ENCODE peak calls at places on chromosome 2, in five cellular contexts. Y is SJCRH30, H is mesenchymal stem cell, U is fibroblast of lung, Q is esophagus squamous epithelium. V is an unnamed sample.
A peak's percentile ranks its signal among the peaks of the same experiment; 100 is the strongest.

GRCh38 chr2:57075226-57075625 is 891.4 kb downstream of the CCDC85A start:
- DNase-seq in Y (no peak), H (no peak), U (peak; percentile 6), Q (no peak), V (no peak)

GRCh38 chr2:143710879-143711278 is 581.7 kb downstream of the ARHGAP15 start:
- DNase-seq in Y (no peak), H (no peak), U (no peak), Q (no peak), V (no peak)

GRCh38 chr2:55961318-55961911 is 37.8 kb upstream of the EFEMP1 start:
- DNase-seq in Y (peak; percentile 13), H (peak; percentile 63), U (peak; percentile 82), Q (no peak), V (no peak)

GRCh38 chr2:202604699-202605098 is 30.1 kb upstream of the FAM117B start:
- DNase-seq in Y (no peak), H (no peak), U (no peak), Q (no peak), V (no peak)

GRCh38 chr2:120182019-120182560 is 41.1 kb downstream of the TMEM185B start:
- DNase-seq in Y (no peak), H (no peak), U (no peak), Q (no peak), V (no peak)

GRCh38 chr2:25165992-25166618 is 2.3 kb downstream of the POMC start:
- DNase-seq in Y (peak; percentile 55), H (no peak), U (no peak), Q (peak; percentile 5), V (no peak)

GRCh38 chr2:179297922-179298321 is 33.3 kb upstream of the SESTD1 start:
- DNase-seq in Y (no peak), H (no peak), U (no peak), Q (no peak), V (no peak)

GRCh38 chr2:100924520-100925451 is 77.3 kb upstream of the RPL31 start:
- DNase-seq in Y (no peak), H (peak; percentile 82), U (peak; percentile 71), Q (no peak), V (peak; percentile 4)

GRCh38 chr2:67574230-67574629 is 177.1 kb downstream of the ETAA1 start:
- DNase-seq in Y (no peak), H (peak; percentile 92), U (peak; percentile 63), Q (no peak), V (no peak)

GRCh38 chr2:45821558-45822271 is 170.2 kb downstream of the PRKCE start:
- DNase-seq in Y (peak; percentile 73), H (peak; percentile 15), U (peak; percentile 73), Q (no peak), V (no peak)

GRCh38 chr2:11955883-11956282 is 209.5 kb downstream of the LPIN1 start:
- DNase-seq in Y (no peak), H (no peak), U (peak; percentile 59), Q (no peak), V (no peak)

GRCh38 chr2:6444529-6444928 is 421.2 kb downstream of the CMPK2 start:
- DNase-seq in Y (no peak), H (no peak), U (no peak), Q (no peak), V (no peak)

GRCh38 chr2:237734905-237735623 is 63.5 kb upstream of the RBM44 start:
- DNase-seq in Y (no peak), H (no peak), U (no peak), Q (no peak), V (no peak)
- H3K4me1 ChIP-seq in Y (peaks cover 5% of the 10 kb centered on the region), H (peaks cover 20% of the 10 kb centered on the region), U (peaks cover 17% of the 10 kb centered on the region), Q (peaks cover 99% of the 10 kb centered on the region), V (peaks cover 35% of the 10 kb centered on the region)

GRCh38 chr2:217732995-217733394 is 269.8 kb downstream of the TNS1 start:
- DNase-seq in Y (no peak), H (peak; percentile 38), U (no peak), Q (no peak), V (no peak)
- H3K4me1 ChIP-seq in Y (no peaks in the 10 kb centered on the region), H (peaks cover 5% of the 10 kb centered on the region), U (peaks cover 13% of the 10 kb centered on the region), Q (peaks cover 59% of the 10 kb centered on the region), V (no peaks in the 10 kb centered on the region)

DNA sequence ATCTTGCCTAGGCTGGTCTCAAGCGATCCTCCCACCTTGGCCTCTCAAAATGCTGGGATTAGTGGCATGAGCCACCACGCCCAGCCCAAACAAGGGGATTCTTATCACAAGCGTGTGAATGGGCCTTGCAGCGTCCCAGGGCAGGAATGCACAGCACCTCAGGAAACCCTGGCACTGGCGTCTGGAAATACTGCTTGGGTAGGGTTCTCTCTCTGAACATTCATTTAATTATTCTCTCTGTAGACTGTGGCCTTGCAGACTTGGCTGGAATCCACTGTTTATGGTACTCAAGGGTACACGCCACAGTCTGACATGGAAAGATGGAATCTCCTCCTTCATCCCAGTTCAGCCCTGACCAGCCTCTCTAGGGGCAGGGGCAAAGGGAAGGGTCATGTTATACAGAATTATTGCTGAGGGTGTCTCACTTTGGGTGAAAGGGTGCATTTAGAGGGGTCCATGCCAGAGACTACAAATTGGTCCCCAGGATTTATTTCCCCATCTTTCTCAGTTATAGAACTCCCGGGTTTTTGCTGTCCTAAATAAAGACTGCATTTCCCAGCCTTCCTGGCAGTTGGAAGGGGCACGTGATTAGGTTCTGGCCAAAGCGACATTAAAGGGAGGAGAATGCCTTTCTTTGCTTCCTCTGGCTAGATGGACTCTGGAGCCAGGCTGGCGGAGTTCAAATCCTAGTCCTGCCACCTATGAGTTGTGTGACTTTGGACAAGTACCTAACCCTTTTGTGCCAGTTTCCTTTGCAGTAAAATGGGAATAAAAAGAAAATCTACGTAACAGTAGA is 147.2 kb upstream of the HAAO start:
- DNase-seq in Y (no peak), H (no peak), U (no peak), Q (no peak), V (no peak)
- H3K4me1 ChIP-seq in Y (peaks cover 24% of the 10 kb centered on the region), H (peaks cover 10% of the 10 kb centered on the region), U (no peaks in the 10 kb centered on the region), Q (peaks cover 53% of the 10 kb centered on the region), V (no peaks in the 10 kb centered on the region)

GRCh38 chr2:9644603-9645002 is 13.8 kb upstream of the YWHAQ start:
- DNase-seq in Y (no peak), H (no peak), U (no peak), Q (no peak), V (no peak)
- H3K4me1 ChIP-seq in Y (peaks cover 4% of the 10 kb centered on the region), H (peaks cover 3% of the 10 kb centered on the region), U (peaks cover 3% of the 10 kb centered on the region), Q (peaks cover 27% of the 10 kb centered on the region), V (peaks cover 3% of the 10 kb centered on the region)

DNA sequence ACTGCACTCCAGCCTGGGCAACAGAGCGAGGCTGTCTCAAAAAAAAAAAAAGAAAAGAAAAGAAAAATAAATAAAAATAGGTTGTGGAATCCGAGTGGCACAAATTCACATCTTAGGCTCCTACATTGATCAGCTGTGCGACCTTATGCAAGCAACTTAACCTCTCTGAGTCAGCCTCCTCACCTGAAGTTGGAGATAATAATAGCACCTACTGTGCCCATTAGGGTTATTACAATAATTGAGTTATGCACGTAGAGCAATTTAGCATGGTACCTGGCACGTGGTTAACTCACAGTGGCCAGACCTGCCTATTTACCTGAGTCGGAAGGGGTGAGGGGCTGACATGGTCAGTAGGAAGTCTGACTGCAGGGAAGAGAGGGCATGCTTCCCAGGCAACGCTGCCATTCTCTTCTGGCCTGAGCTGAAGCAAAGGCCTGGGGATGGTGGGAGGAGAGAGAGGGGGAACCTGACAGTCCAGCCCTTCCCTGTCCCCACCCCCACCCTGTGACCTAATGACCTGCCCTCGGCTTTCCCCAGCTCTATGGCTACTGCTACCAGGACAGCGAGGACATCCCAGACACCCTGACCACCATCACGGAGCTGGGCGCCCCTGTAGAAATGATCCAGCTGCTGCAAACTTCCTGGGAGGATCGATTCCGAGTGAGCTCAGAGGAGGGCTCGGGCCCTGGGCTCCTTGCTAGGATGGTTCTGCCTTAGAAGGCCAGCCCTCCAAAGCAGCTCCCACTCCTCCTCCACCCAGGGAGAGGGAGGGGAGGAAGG is 5.1 kb downstream of the PKDCC start:
- DNase-seq in Y (no peak), H (peak; percentile 77), U (peak; percentile 86), Q (no peak), V (no peak)
- H3K4me1 ChIP-seq in Y (peaks cover 60% of the 10 kb centered on the region), H (peaks cover 48% of the 10 kb centered on the region), U (peaks cover 13% of the 10 kb centered on the region), Q (peaks cover 45% of the 10 kb centered on the region), V (no peaks in the 10 kb centered on the region)

GRCh38 chr2:26980971-26981370 is 10.5 kb downstream of the MAPRE3 start:
- DNase-seq in Y (no peak), H (no peak), U (no peak), Q (no peak), V (no peak)

GRCh38 chr2:26985807-26986206 is 15.4 kb downstream of the MAPRE3 start:
- DNase-seq in Y (no peak), H (no peak), U (no peak), Q (no peak), V (no peak)

GRCh38 chr2:26986576-26986975 is 16.1 kb downstream of the MAPRE3 start:
- DNase-seq in Y (no peak), H (no peak), U (no peak), Q (no peak), V (no peak)

GRCh38 chr2:26982102-26982742 is 11.8 kb downstream of the MAPRE3 start:
- DNase-seq in Y (no peak), H (peak; percentile 17), U (peak; percentile 33), Q (no peak), V (peak; percentile 3)

DNA sequence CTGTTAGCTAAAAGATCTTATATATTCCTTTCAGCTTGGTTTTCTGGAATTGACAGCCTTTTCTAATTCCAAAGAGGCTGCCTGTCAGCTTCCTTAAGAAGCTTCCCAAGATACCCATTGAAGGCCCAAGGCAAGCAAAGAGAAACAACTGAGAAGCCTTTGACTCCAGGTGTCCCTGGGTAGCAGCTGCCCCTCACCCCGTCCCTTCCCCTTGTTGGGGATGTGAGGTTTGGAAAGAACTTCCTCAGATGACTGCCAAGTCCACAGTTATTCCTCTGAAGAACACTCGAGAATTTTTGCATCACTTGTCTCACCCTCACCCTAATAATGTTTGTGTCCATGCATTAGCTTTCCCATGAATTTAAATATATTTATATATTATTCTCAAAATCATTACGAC is 13.3 kb downstream of the MAPRE3 start:
- DNase-seq in Y (no peak), H (no peak), U (no peak), Q (no peak), V (no peak)
- H3K4me1 ChIP-seq in Y (no peaks in the 10 kb centered on the region), H (peaks cover 1% of the 10 kb centered on the region), U (no peaks in the 10 kb centered on the region), Q (peaks cover 20% of the 10 kb centered on the region), V (no peaks in the 10 kb centered on the region)

DNA sequence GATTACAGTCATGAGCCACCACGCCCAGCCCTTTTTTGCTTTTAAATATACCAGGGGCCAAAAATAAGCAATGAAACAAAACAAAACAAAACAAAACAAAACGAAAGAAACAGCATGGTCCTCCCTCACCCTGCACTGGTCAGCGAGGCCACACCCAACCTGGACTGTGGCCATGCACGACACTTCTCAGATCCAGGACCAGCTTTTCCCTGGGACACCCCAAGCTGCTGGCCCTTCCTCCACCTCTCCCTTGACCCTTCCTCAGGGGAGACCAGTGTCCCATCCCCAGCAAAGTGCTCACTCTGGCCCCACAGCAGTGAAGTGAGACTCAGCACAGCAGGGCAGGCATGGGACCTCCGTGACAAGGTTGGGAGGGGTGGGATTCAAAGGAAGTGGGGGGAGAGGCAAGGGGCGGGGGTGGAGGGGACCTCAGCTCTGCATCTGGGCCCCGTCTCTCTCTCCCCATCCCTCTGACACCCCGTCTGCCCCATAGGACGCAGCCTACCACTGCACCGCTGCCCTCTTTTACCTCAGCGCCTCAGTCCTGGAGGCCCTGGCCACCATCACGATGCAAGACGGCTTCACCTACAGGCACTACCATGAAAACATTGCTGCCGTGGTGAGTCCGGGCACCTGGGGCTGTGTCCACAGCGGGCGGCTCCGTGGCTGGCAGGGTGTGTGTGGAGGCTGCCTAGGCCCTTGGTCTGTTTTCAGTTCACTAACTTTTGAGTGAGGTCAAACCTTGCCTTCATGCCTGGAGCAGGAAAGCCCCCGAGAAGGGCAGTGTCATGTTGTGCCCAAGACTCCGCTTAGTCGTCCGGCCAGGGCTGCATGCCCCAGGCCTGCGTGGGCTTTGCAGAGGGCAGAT is 23.8 kb downstream of the MAL start:
- DNase-seq in Y (no peak), H (no peak), U (no peak), Q (no peak), V (no peak)
- H3K4me1 ChIP-seq in Y (peaks cover 1% of the 10 kb centered on the region), H (no peaks in the 10 kb centered on the region), U (no peaks in the 10 kb centered on the region), Q (peaks cover 82% of the 10 kb centered on the region), V (peaks cover 6% of the 10 kb centered on the region)

V was measured in effector memory CD4-positive, alpha-beta T cell.